ENCODE peak calls at places on chromosomes 7 and 10, in four cellular contexts. I, P, B and C are unnamed samples.

GRCh38 chr7:158829021-158829341 is 328 bp downstream of the ESYT2 start:
- DNase-seq in I (no peak), P (peak; percentile 88), B (peak; percentile 64), C (peak; percentile 68)

GRCh38 chr10:86742230-86742629 is 14.2 kb upstream of the BMPR1A start:
- DNase-seq in I (no peak), P (no peak), B (no peak), C (no peak)

GRCh38 chr7:5514440-5515035 is 90.9 kb upstream of the TNRC18 start:
- DNase-seq in I (no peak), P (no peak), B (peak; percentile 50), C (no peak)

GRCh38 chr7:8135417-8135816 is 126.5 kb downstream of the ICA1 start:
- DNase-seq in I (no peak), P (no peak), B (no peak), C (no peak)

GRCh38 chr10:104339469-104340098 is 1.3 kb upstream of the ITPRIP start:
- DNase-seq in I (peak; percentile 87), P (peak; percentile 61), B (peak; percentile 49), C (no peak)

GRCh38 chr7:22357311-22358175 is 589 bp upstream of the RAPGEF5 start:
- DNase-seq in I (no peak), P (peak; percentile 69), B (no peak), C (no peak)

GRCh38 chr7:96921231-96921630 is 84.1 kb upstream of the DLX6 start:
- DNase-seq in I (no peak), P (no peak), B (no peak), C (no peak)

GRCh38 chr7:1326511-1326785 is 93.8 kb downstream of the UNCX start:
- DNase-seq in I (no peak), P (no peak), B (no peak), C (no peak)

GRCh38 chr10:133071801-133072595 is 15.7 kb upstream of the ADGRA1 start:
- DNase-seq in I (no peak), P (no peak), B (no peak), C (no peak)

GRCh38 chr10:5584895-5585516 is 60.2 kb downstream of the CALML3 start:
- DNase-seq in I (peak; percentile 52), P (no peak), B (peak; percentile 71), C (no peak)

GRCh38 chr10:14873090-14873760 is 5.4 kb upstream of the SUV39H2 start:
- DNase-seq in I (no peak), P (no peak), B (no peak), C (no peak)

GRCh38 chr7:28953628-28954027 is 4.5 kb downstream of the TRIL start:
- DNase-seq in I (no peak), P (no peak), B (no peak), C (no peak)

GRCh38 chr7:90188281-90188680 is 23.3 kb upstream of the STEAP2 start:
- DNase-seq in I (no peak), P (peak; percentile 31), B (no peak), C (no peak)

DNA sequence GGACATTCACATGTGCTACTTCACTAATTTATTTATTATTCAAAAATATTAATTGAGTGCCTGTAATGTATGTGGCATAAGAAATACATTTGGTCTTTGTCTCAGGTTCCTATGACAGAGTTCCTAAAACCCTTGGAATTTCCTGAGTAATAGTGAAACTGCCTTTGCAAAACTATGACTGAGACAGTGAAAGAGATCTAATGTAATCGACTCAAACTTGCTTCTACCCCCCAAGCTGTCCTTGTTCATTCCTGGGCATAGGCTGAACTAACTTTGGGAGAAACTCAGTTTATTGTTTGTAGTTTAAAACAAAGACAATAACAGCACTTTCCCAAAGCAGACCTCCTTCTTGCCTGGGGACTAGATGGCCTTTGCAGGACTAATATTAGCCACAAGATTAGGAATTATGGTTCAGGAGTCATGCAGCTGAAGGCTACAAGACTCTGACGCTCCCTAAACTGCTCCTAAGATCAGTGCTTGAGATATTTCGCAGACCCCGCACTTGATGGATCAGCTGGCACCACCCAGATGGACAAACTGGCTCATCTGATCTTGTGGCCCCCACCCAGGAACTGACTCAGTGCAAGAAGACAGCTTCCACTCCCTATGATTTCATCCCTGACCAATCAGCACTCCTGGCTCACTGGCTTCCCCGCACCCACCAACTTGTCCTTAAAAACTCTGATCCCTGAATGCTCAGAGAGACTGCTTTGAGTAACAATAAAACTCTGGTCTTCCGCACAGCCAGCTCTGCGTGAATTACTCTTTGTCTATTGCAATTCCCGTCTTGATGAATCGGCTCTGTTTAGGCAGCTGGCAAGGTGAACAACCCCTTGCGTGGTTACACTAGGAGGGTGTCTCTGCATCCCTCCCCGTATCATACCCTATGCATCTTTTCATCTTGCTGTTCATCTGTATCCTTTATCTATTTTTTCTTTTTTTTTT is 27.0 kb upstream of the NRBF2 start:
- DNase-seq in I (no peak), P (no peak), B (no peak), C (no peak)
- H3K27ac ChIP-seq in I (no peak overlapping the region), P (no peak overlapping the region), B (peak overlapping the region; percentile 2), C (no peak overlapping the region)

GRCh38 chr7:151433721-151434400 is 6.1 kb downstream of the CRYGN start:
- DNase-seq in I (peak; percentile 58), P (no peak), B (no peak), C (no peak)

GRCh38 chr7:151431768-151432311 is 8.1 kb downstream of the CRYGN start:
- DNase-seq in I (peak; percentile 61), P (no peak), B (no peak), C (no peak)

GRCh38 chr7:151431281-151431767 is 8.6 kb downstream of the CRYGN start:
- DNase-seq in I (peak; percentile 38), P (no peak), B (no peak), C (no peak)

GRCh38 chr7:151434549-151434948 is 5.4 kb downstream of the CRYGN start:
- DNase-seq in I (no peak), P (no peak), B (no peak), C (no peak)

GRCh38 chr7:151432658-151433521 is 7.1 kb downstream of the CRYGN start:
- DNase-seq in I (peak; percentile 60), P (no peak), B (no peak), C (no peak)
- TF ChIP-seq CTCF in I (no peak), P (no peak), B (no peak), C (peak; percentile 25)

DNA sequence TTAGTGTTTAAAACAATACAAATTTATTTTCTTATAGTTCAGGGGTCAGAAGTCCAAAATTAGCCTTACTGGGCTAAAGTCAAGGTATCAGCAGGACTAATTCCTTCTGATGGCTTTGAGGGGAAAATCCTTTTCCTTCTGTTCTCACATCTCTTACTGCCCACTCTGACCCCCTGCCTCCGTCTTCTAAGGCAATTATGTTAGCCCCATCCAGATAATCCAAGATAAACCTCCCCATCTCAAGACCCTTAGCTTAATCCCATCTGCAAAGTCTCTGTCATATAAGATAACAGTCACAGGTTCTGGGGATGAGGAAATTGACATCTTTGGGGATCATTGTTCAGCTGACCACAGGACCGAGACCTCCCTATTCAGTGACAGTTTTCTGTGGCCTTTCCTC is 22.3 kb downstream of the MACROH2A2 start:
- DNase-seq in I (no peak), P (no peak), B (no peak), C (peak; percentile 76)
- H3K4me3 ChIP-seq in I (no peak overlapping the region), P (no peak overlapping the region), B (no peak overlapping the region), C (no peak overlapping the region)

GRCh38 chr10:25125151-25125550 is 49.6 kb upstream of the GPR158 start:
- DNase-seq in I (no peak), P (no peak), B (no peak), C (peak; percentile 4)
- H3K27ac ChIP-seq in I (no peak overlapping the region), P (no peak overlapping the region), B (no peak overlapping the region), C (no peak overlapping the region)

DNA sequence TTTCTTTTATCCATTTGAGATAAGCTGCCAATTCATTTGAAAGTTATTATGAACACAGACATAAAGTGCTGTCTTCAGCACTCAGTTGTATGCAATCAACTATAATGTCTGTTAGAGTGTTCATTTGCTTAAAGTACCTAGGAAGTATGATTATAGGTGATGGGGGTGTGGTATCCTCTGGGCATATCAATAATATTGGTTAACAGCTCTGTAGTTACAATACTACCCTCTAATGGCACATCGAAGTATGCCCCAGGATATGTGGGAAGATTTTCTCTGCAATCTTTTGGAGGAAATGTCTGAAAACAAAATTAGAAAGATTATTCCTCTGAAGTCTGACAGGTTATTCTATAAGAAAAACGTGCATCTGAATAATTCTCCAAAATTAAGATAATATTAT is 429.7 kb downstream of the ARL4A start:
- DNase-seq in I (no peak), P (no peak), B (no peak), C (no peak)
- TF ChIP-seq CTCF in I (no peak), P (peak; percentile 45), B (no peak), C (peak; percentile 15)

DNA sequence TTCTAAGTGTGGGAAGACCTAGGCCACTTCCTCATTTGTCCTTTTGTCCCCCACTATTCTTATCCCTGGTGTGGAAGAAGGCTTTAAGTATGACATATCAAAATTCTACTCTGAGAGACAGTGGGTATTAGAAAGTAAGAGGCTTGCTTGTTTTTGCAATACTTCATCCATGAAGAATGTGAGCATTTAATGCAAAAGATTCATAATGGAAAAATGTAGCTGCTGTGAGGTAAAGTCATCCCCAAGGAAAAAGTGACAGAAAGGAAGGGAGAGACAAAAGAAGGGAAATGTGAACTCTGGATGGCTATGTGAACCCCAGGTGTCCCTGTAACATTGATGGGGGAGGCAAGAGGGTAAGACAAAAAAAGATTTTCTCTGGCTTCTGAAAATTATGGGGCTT is 607.5 kb downstream of the SORCS1 start:
- DNase-seq in I (no peak), P (no peak), B (no peak), C (no peak)
- H3K4me3 ChIP-seq in I (no peak overlapping the region), P (no peak overlapping the region), B (no peak overlapping the region), C (no peak overlapping the region)

GRCh38 chr10:102314801-102315200 is 69.5 kb downstream of the GBF1 start:
- DNase-seq in I (no peak), P (no peak), B (no peak), C (no peak)

GRCh38 chr10:102311025-102311420 is 65.7 kb downstream of the GBF1 start:
- DNase-seq in I (no peak), P (no peak), B (no peak), C (no peak)

GRCh38 chr10:102310356-102311024 is 65.2 kb downstream of the GBF1 start:
- DNase-seq in I (no peak), P (peak; percentile 45), B (peak; percentile 26), C (no peak)

GRCh38 chr10:102313221-102313896 is 68.0 kb downstream of the GBF1 start:
- DNase-seq in I (no peak), P (no peak), B (no peak), C (peak; percentile 72)

GRCh38 chr10:102312683-102313082 is 67.4 kb downstream of the GBF1 start:
- DNase-seq in I (no peak), P (no peak), B (no peak), C (no peak)
- H3K27ac ChIP-seq in I (peak overlapping the region; percentile 71), P (peak overlapping the region; percentile 1), B (peak overlapping the region; percentile 17), C (no peak overlapping the region)